ENCODE peak calls at places on chromosome 14, in six cellular contexts. O is cardiac muscle cell, A is ascending aorta, I is AG04450, W is aorta, X is Peyer's patch. N is an unnamed sample. For H3K9me3, the result is how much of the 10 kb centered on the place peaks cover.

GRCh38 chr14:76422662-76423061 is 46.7 kb downstream of the ESRRB start:
- DNase-seq in I (no peak), O (no peak), X (no peak), A (no peak), W (no peak), N (no peak)

GRCh38 chr14:65745396-65746190 is 333.1 kb downstream of the FUT8 start:
- DNase-seq in O (no peak), W (no peak), X (no peak), A (no peak), I (no peak), N (no peak)

GRCh38 chr14:69612014-69612758 is 790 bp downstream of the SUSD6 start:
- DNase-seq in X (peak), I (no peak), W (peak), A (no peak), O (peak), N (peak)

GRCh38 chr14:63517354-63517753 is 25.8 kb downstream of the PPP2R5E start:
- DNase-seq in W (no peak), A (no peak), I (no peak), O (no peak), X (no peak), N (no peak)

GRCh38 chr14:52602131-52602530 is 49.5 kb downstream of the GPR137C start:
- DNase-seq in W (no peak), A (no peak), O (no peak), I (no peak), X (no peak), N (no peak)

GRCh38 chr14:96215845-96216244 is 11.2 kb downstream of the BDKRB2 start:
- DNase-seq in I (no peak), X (no peak), W (no peak), O (no peak), A (no peak), N (no peak)

GRCh38 chr14:52235434-52235833 is 32.1 kb upstream of the PTGDR start:
- DNase-seq in W (no peak), I (no peak), X (no peak), A (no peak), O (no peak), N (no peak)

GRCh38 chr14:66120402-66120801 is 365.8 kb upstream of the CCDC196 start:
- DNase-seq in I (no peak), A (no peak), X (no peak), W (no peak), O (no peak), N (no peak)

GRCh38 chr14:77311217-77311616 is 9.5 kb downstream of the POMT2 start:
- DNase-seq in O (peak), W (no peak), I (no peak), A (no peak), X (no peak), N (no peak)

GRCh38 chr14:23056257-23056955 is 914 bp downstream of the CDH24 start:
- DNase-seq in O (peak), A (no peak), I (no peak), W (peak), X (peak), N (peak)

GRCh38 chr14:88934231-88934898 is 109.9 kb downstream of the TTC8 start:
- DNase-seq in A (no peak), X (no peak), W (no peak), O (peak), I (peak), N (no peak)

GRCh38 chr14:101817511-101818001 is 56.0 kb downstream of the PPP2R5C start:
- DNase-seq in O (no peak), A (no peak), X (no peak), W (no peak), I (no peak), N (no peak)

GRCh38 chr14:79712302-79712950 is 498.9 kb downstream of the DIO2 start:
- DNase-seq in O (no peak), I (no peak), X (no peak), A (no peak), W (no peak), N (no peak)

GRCh38 chr14:54782803-54783659 is 119.6 kb downstream of the GCH1 start:
- DNase-seq in W (no peak), O (no peak), I (no peak), X (peak), A (no peak), N (no peak)

GRCh38 chr14:40981247-40981646 is 625.4 kb upstream of the LRFN5 start:
- DNase-seq in I (no peak), A (no peak), W (no peak), O (no peak), X (no peak), N (no peak)

GRCh38 chr14:49895480-49895879 is 2.6 kb downstream of the ARF6 start:
- DNase-seq in I (no peak), O (no peak), X (no peak), W (no peak), A (no peak), N (no peak)

GRCh38 chr14:30848449-30849240 is 25.7 kb upstream of the COCH start:
- DNase-seq in O (no peak), W (no peak), A (no peak), X (no peak), I (no peak), N (no peak)

GRCh38 chr14:59836116-59836515 is 34.5 kb downstream of the RTN1 start:
- DNase-seq in X (no peak), O (no peak), A (no peak), I (no peak), W (no peak), N (no peak)

GRCh38 chr14:72291908-72292688 is 359.9 kb downstream of the RGS6 start:
- DNase-seq in X (no peak), W (no peak), A (no peak), I (peak), O (peak), N (peak)

GRCh38 chr14:56358265-56358664 is 221.3 kb upstream of the TMEM260 start:
- DNase-seq in X (no peak), O (no peak), W (no peak), I (no peak), A (no peak), N (no peak)

GRCh38 chr14:63388766-63389431 is 70.2 kb upstream of the GPHB5 start:
- DNase-seq in W (peak), X (peak), I (peak), A (no peak), O (peak), N (peak)

GRCh38 chr14:45038865-45039264 is 45.1 kb upstream of the PRPF39 start:
- DNase-seq in I (no peak), W (no peak), A (no peak), O (no peak), X (no peak), N (no peak)

GRCh38 chr14:99608591-99608990 is 4.6 kb upstream of the CCDC85C start:
- DNase-seq in O (no peak), I (no peak), X (no peak), W (no peak), A (no peak), N (no peak)

GRCh38 chr14:99612737-99613330 is 8.8 kb upstream of the CCDC85C start:
- DNase-seq in W (no peak), X (no peak), O (peak), I (no peak), A (no peak), N (no peak)

GRCh38 chr14:99612065-99612736 is 8.2 kb upstream of the CCDC85C start:
- DNase-seq in W (no peak), I (no peak), X (peak), O (no peak), A (no peak), N (peak)

GRCh38 chr14:99609245-99610117 is 5.5 kb upstream of the CCDC85C start:
- DNase-seq in A (no peak), W (no peak), X (peak), I (no peak), O (no peak), N (peak)

GRCh38 chr14:99611639-99612038 is 7.6 kb upstream of the CCDC85C start:
- DNase-seq in O (no peak), A (no peak), W (no peak), X (peak), I (no peak), N (peak)
- H3K27ac ChIP-seq in O (no peak), A (no peak), W (no peak), X (peak), I (no peak), N (peak)

GRCh38 chr14:97517566-97518234 is 720.5 kb downstream of the VRK1 start:
- DNase-seq in A (no peak), O (no peak), X (no peak), W (no peak), I (no peak), N (no peak)
- H3K9me3 ChIP-seq in A (under half), O (under half), X (under half), W (under half), I (under half), N (under half)

GRCh38 chr14:91144425-91145145 is 30.7 kb downstream of the DGLUCY start:
- DNase-seq in O (peak), A (no peak), I (peak), X (no peak), W (no peak), N (no peak)

GRCh38 chr14:91146661-91147060 is 32.8 kb downstream of the DGLUCY start:
- DNase-seq in I (no peak), O (no peak), W (no peak), A (no peak), X (no peak), N (no peak)

GRCh38 chr14:91143862-91144261 is 30.0 kb downstream of the DGLUCY start:
- DNase-seq in O (no peak), X (no peak), I (no peak), W (peak), A (peak), N (no peak)

GRCh38 chr14:91142214-91142668 is 28.4 kb downstream of the DGLUCY start:
- DNase-seq in O (no peak), A (no peak), W (no peak), X (peak), I (no peak), N (no peak)

GRCh38 chr14:91145396-91146160 is 31.7 kb downstream of the DGLUCY start:
- DNase-seq in O (no peak), W (no peak), X (no peak), A (no peak), I (no peak), N (no peak)
- H3K27ac ChIP-seq in O (no peak), W (no peak), X (no peak), A (no peak), I (no peak), N (no peak)

GRCh38 chr14:94560291-94560665 is 964 bp upstream of the SERPINA4 start:
- DNase-seq in W (no peak), X (peak), A (no peak), O (no peak), I (no peak), N (no peak)
- H3K9me3 ChIP-seq in W (under half), X (under half), A (under half), O (under half), I (under half), N (under half)

GRCh38 chr14:70821581-70821915 is 12.2 kb upstream of the MAP3K9 start:
- DNase-seq in O (no peak), I (no peak), W (no peak), X (no peak), A (no peak), N (no peak)
- H3K27ac ChIP-seq in O (no peak), I (no peak), W (no peak), X (peak), A (no peak), N (no peak)